ENCODE peak calls at places on chromosomes 16 and 17, in four cellular contexts. One of them, this sample, is unnamed.

GRCh38 chr16:526181-527014 is 1.1 kb upstream of the CAPN15 start:
- DNase-seq in SK-N-SH: no peak
- DNase-seq in activated naive CD8-positive, alpha-beta T cell treated with anti-CD3 and anti-CD28 coated beads, Interleukin-2, amount 50 U/mL, for 16 hours: no peak
- DNase-seq in stimulated activated CD8-positive, alpha-beta memory T cell treated with anti-CD3 and anti-CD28 coated beads, Interleukin-7, amount 100 ng/mL, for 1 hour: no peak
- DNase-seq in this sample: no peak

GRCh38 chr17:80110927-80111701 is 9.7 kb downstream of the GAA start:
- DNase-seq in stimulated activated CD8-positive, alpha-beta memory T cell treated with anti-CD3 and anti-CD28 coated beads, Interleukin-7, amount 100 ng/mL, for 1 hour: no peak
- DNase-seq in activated naive CD8-positive, alpha-beta T cell treated with anti-CD3 and anti-CD28 coated beads, Interleukin-2, amount 50 U/mL, for 16 hours: no peak
- DNase-seq in SK-N-SH: peak
- DNase-seq in this sample: no peak

GRCh38 chr16:66269631-66270332 is 96.7 kb upstream of the CDH5 start:
- DNase-seq in SK-N-SH: no peak
- DNase-seq in stimulated activated CD8-positive, alpha-beta memory T cell treated with anti-CD3 and anti-CD28 coated beads, Interleukin-7, amount 100 ng/mL, for 1 hour: no peak
- DNase-seq in activated naive CD8-positive, alpha-beta T cell treated with anti-CD3 and anti-CD28 coated beads, Interleukin-2, amount 50 U/mL, for 16 hours: no peak
- DNase-seq in this sample: no peak

GRCh38 chr17:4136373-4136772 is 6.5 kb downstream of the ZZEF1 start:
- DNase-seq in stimulated activated CD8-positive, alpha-beta memory T cell treated with anti-CD3 and anti-CD28 coated beads, Interleukin-7, amount 100 ng/mL, for 1 hour: no peak
- DNase-seq in SK-N-SH: no peak
- DNase-seq in activated naive CD8-positive, alpha-beta T cell treated with anti-CD3 and anti-CD28 coated beads, Interleukin-2, amount 50 U/mL, for 16 hours: no peak
- DNase-seq in this sample: no peak

GRCh38 chr16:68311316-68311620 is 449 bp downstream of the PRMT7 start:
- DNase-seq in SK-N-SH: no peak
- DNase-seq in stimulated activated CD8-positive, alpha-beta memory T cell treated with anti-CD3 and anti-CD28 coated beads, Interleukin-7, amount 100 ng/mL, for 1 hour: no peak
- DNase-seq in activated naive CD8-positive, alpha-beta T cell treated with anti-CD3 and anti-CD28 coated beads, Interleukin-2, amount 50 U/mL, for 16 hours: no peak
- DNase-seq in this sample: no peak

GRCh38 chr16:59611556-59611955 is 877.4 kb upstream of the GOT2 start:
- DNase-seq in activated naive CD8-positive, alpha-beta T cell treated with anti-CD3 and anti-CD28 coated beads, Interleukin-2, amount 50 U/mL, for 16 hours: no peak
- DNase-seq in SK-N-SH: no peak
- DNase-seq in stimulated activated CD8-positive, alpha-beta memory T cell treated with anti-CD3 and anti-CD28 coated beads, Interleukin-7, amount 100 ng/mL, for 1 hour: no peak
- DNase-seq in this sample: no peak

GRCh38 chr17:47280072-47280811 is 26.6 kb downstream of the ITGB3 start:
- DNase-seq in activated naive CD8-positive, alpha-beta T cell treated with anti-CD3 and anti-CD28 coated beads, Interleukin-2, amount 50 U/mL, for 16 hours: no peak
- DNase-seq in SK-N-SH: no peak
- DNase-seq in stimulated activated CD8-positive, alpha-beta memory T cell treated with anti-CD3 and anti-CD28 coated beads, Interleukin-7, amount 100 ng/mL, for 1 hour: no peak
- DNase-seq in this sample: no peak

GRCh38 chr17:40430272-40431230 is 12.7 kb upstream of the IGFBP4 start:
- DNase-seq in stimulated activated CD8-positive, alpha-beta memory T cell treated with anti-CD3 and anti-CD28 coated beads, Interleukin-7, amount 100 ng/mL, for 1 hour: no peak
- DNase-seq in activated naive CD8-positive, alpha-beta T cell treated with anti-CD3 and anti-CD28 coated beads, Interleukin-2, amount 50 U/mL, for 16 hours: no peak
- DNase-seq in SK-N-SH: no peak
- DNase-seq in this sample: no peak

GRCh38 chr17:740240-741055 is 8.1 kb downstream of the TLCD3A start:
- DNase-seq in stimulated activated CD8-positive, alpha-beta memory T cell treated with anti-CD3 and anti-CD28 coated beads, Interleukin-7, amount 100 ng/mL, for 1 hour: no peak
- DNase-seq in activated naive CD8-positive, alpha-beta T cell treated with anti-CD3 and anti-CD28 coated beads, Interleukin-2, amount 50 U/mL, for 16 hours: no peak
- DNase-seq in SK-N-SH: no peak
- DNase-seq in this sample: no peak

GRCh38 chr16:11263737-11264136 is 5.4 kb downstream of the TNP2 start:
- DNase-seq in SK-N-SH: no peak
- DNase-seq in stimulated activated CD8-positive, alpha-beta memory T cell treated with anti-CD3 and anti-CD28 coated beads, Interleukin-7, amount 100 ng/mL, for 1 hour: no peak
- DNase-seq in activated naive CD8-positive, alpha-beta T cell treated with anti-CD3 and anti-CD28 coated beads, Interleukin-2, amount 50 U/mL, for 16 hours: peak
- DNase-seq in this sample: no peak

GRCh38 chr16:31029272-31029671 is 4.1 kb upstream of the STX4 start:
- DNase-seq in activated naive CD8-positive, alpha-beta T cell treated with anti-CD3 and anti-CD28 coated beads, Interleukin-2, amount 50 U/mL, for 16 hours: no peak
- DNase-seq in stimulated activated CD8-positive, alpha-beta memory T cell treated with anti-CD3 and anti-CD28 coated beads, Interleukin-7, amount 100 ng/mL, for 1 hour: no peak
- DNase-seq in SK-N-SH: no peak
- DNase-seq in this sample: no peak

GRCh38 chr17:28940675-28941074 is 10.6 kb downstream of the PHF12 start:
- DNase-seq in stimulated activated CD8-positive, alpha-beta memory T cell treated with anti-CD3 and anti-CD28 coated beads, Interleukin-7, amount 100 ng/mL, for 1 hour: no peak
- DNase-seq in SK-N-SH: no peak
- DNase-seq in activated naive CD8-positive, alpha-beta T cell treated with anti-CD3 and anti-CD28 coated beads, Interleukin-2, amount 50 U/mL, for 16 hours: no peak
- DNase-seq in this sample: no peak